ENCODE peak calls at places on chromosomes 16 and 17, in five cellular contexts. X is glutamatergic neuron, G is NCI-H1092, F is posterior vena cava, E is HFFc6. Z is an unnamed sample.

GRCh38 chr16:85458952-85459351 is 154.2 kb upstream of the GSE1 start:
- DNase-seq in G (peak), X (no peak), F (no peak), E (no peak), Z (no peak)

GRCh38 chr17:323181-323580 is 29.4 kb downstream of the RPH3AL start:
- DNase-seq in X (no peak), E (no peak), G (no peak), F (peak), Z (no peak)

GRCh38 chr17:2500446-2500845 is 11.2 kb downstream of the METTL16 start:
- DNase-seq in F (no peak), G (no peak), E (no peak), X (no peak), Z (no peak)

GRCh38 chr17:55296171-55296695 is 31.5 kb downstream of the HLF start:
- DNase-seq in F (no peak), X (no peak), G (no peak), E (no peak), Z (no peak)

GRCh38 chr16:79895053-79895916 is 294.7 kb upstream of the MAF start:
- DNase-seq in G (no peak), X (no peak), E (no peak), F (no peak), Z (no peak)

GRCh38 chr17:48726182-48726915 is 2.2 kb downstream of the HOXB13 start:
- DNase-seq in E (no peak), X (no peak), F (no peak), G (no peak), Z (no peak)

GRCh38 chr16:3065069-3065741 is at the start of gene IL32:
- DNase-seq in G (no peak), X (no peak), F (no peak), E (peak), Z (no peak)

GRCh38 chr16:2500937-2501750 is 12.6 kb upstream of the ATP6V0C start:
- DNase-seq in E (peak), G (peak), F (peak), X (peak), Z (peak)

GRCh38 chr17:21239680-21240374 is 13.4 kb downstream of the NATD1 start:
- DNase-seq in G (no peak), X (no peak), F (no peak), E (peak), Z (peak)

GRCh38 chr17:55381017-55381770 is 40.4 kb downstream of the MMD start:
- DNase-seq in E (no peak), X (no peak), F (no peak), G (no peak), Z (no peak)

GRCh38 chr16:27628216-27628945 is 78.4 kb downstream of the KATNIP start:
- DNase-seq in E (no peak), G (peak), F (no peak), X (no peak), Z (no peak)

GRCh38 chr16:67022531-67023214 is 6.3 kb upstream of the CBFB start:
- DNase-seq in G (no peak), X (no peak), F (peak), E (peak), Z (no peak)

GRCh38 chr17:37671813-37672544 is 28.7 kb upstream of the DDX52 start:
- DNase-seq in X (no peak), F (no peak), E (peak), G (peak), Z (no peak)

GRCh38 chr17:28317965-28318758 is 838 bp upstream of the TMEM97 start:
- DNase-seq in X (peak), G (no peak), F (no peak), E (no peak), Z (peak)

GRCh38 chr17:69870091-69870530 is 204.9 kb upstream of the KCNJ16 start:
- DNase-seq in F (no peak), E (peak), G (no peak), X (no peak), Z (no peak)

GRCh38 chr16:75043175-75043937 is 44.5 kb downstream of the ZNRF1 start:
- DNase-seq in G (peak), X (no peak), F (no peak), E (no peak), Z (no peak)

GRCh38 chr16:69762843-69763556 is 868 bp downstream of the WWP2 start:
- DNase-seq in G (no peak), X (no peak), F (no peak), E (peak), Z (no peak)

GRCh38 chr16:57304169-57305061 is 19.9 kb upstream of the PLLP start:
- DNase-seq in F (peak), G (no peak), E (no peak), X (no peak), Z (no peak)

GRCh38 chr17:75737133-75737962 is 16.1 kb downstream of the ITGB4 start:
- DNase-seq in E (no peak), G (no peak), F (no peak), X (no peak), Z (no peak)

GRCh38 chr17:6523809-6524355 is 32.5 kb downstream of the PITPNM3 start:
- DNase-seq in G (no peak), X (no peak), E (no peak), F (no peak), Z (no peak)

GRCh38 chr17:28612936-28613872 is 781 bp downstream of the RSKR start:
- DNase-seq in X (peak), E (no peak), F (no peak), G (peak), Z (peak)

GRCh38 chr16:57213462-57213861 is 27.3 kb downstream of the RSPRY1 start:
- DNase-seq in E (no peak), G (no peak), X (no peak), F (no peak), Z (no peak)

GRCh38 chr17:40461774-40462342 is 18.6 kb downstream of the IGFBP4 start:
- DNase-seq in G (no peak), F (no peak), E (no peak), X (no peak), Z (no peak)

GRCh38 chr16:56320081-56320480 is 105.3 kb downstream of the AMFR start:
- DNase-seq in G (no peak), E (no peak), F (no peak), X (no peak), Z (no peak)

GRCh38 chr16:53893731-53894435 is 189.9 kb downstream of the FTO start:
- DNase-seq in X (no peak), F (no peak), E (peak), G (peak), Z (no peak)

GRCh38 chr16:22077700-22078313 is 14.5 kb upstream of the VWA3A start:
- DNase-seq in F (peak), X (peak), G (no peak), E (peak), Z (peak)

GRCh38 chr16:89584768-89585549 is 9.4 kb downstream of the CPNE7 start:
- DNase-seq in G (no peak), X (no peak), F (no peak), E (no peak), Z (no peak)

GRCh38 chr17:79838541-79839274 is 532 bp downstream of the CBX4 start:
- DNase-seq in F (no peak), G (peak), X (peak), E (peak), Z (peak)

GRCh38 chr17:82781894-82782274 is 30.0 kb downstream of the TBCD start:
- DNase-seq in E (peak), G (peak), F (peak), X (peak), Z (peak)

GRCh38 chr17:78541488-78542237 is 35.5 kb downstream of the DNAH17 start:
- DNase-seq in G (no peak), E (no peak), X (no peak), F (peak), Z (no peak)

GRCh38 chr16:8919934-8920465 is 37.8 kb downstream of the LITAFD start:
- DNase-seq in X (no peak), G (no peak), E (no peak), F (no peak), Z (no peak)

GRCh38 chr17:51830886-51831285 is 327.6 kb downstream of the CA10 start:
- DNase-seq in F (no peak), E (no peak), X (no peak), G (no peak), Z (no peak)

GRCh38 chr16:12455287-12455798 is 348.3 kb downstream of the CPPED1 start:
- DNase-seq in E (peak), X (peak), G (peak), F (peak), Z (peak)

GRCh38 chr17:83186226-83186625 is 106.8 kb downstream of the METRNL start:
- DNase-seq in E (no peak), F (no peak), X (no peak), G (no peak), Z (peak)

GRCh38 chr16:29871822-29872546 is 9.0 kb upstream of the CDIPT start:
- DNase-seq in G (no peak), X (no peak), E (no peak), F (no peak), Z (no peak)

GRCh38 chr17:63984206-63984605 is 11.5 kb upstream of the SCN4A start:
- DNase-seq in F (no peak), G (no peak), X (no peak), E (no peak), Z (no peak)

GRCh38 chr17:37694734-37695133 is 50.1 kb downstream of the HNF1B start:
- DNase-seq in F (no peak), G (no peak), E (no peak), X (no peak), Z (no peak)

GRCh38 chr16:51164167-51164566 is 13.1 kb upstream of the SALL1 start:
- DNase-seq in F (no peak), G (no peak), E (peak), X (no peak), Z (no peak)

GRCh38 chr16:79170565-79171242 is 429.8 kb downstream of the MAF start:
- DNase-seq in G (no peak), X (no peak), F (no peak), E (peak), Z (no peak)

GRCh38 chr17:39139137-39139516 is 12.3 kb downstream of the PLXDC1 start:
- DNase-seq in E (peak), G (no peak), F (no peak), X (no peak), Z (no peak)